ENCODE peak calls at places on chromosomes 4 and X, in seven cellular contexts. B is SW480; R is NCI-H2171 treated with DMSO at 0.1 percent for 48 hours; D is left ventricle myocardium inferior; U is stimulated activated CD4-positive, alpha-beta T cell treated with anti-CD3 and anti-CD28 coated beads, TNF-alpha, amount 100 ng/mL, for 4 hours; P is tibial artery; Y is aorta. M is an unnamed sample.

GRCh38 chrX:149469406-149469805 is 35.7 kb downstream of the IDS start:
- DNase-seq in B (no peak), R (no peak), D (no peak), U (no peak), P (no peak), Y (no peak), M (no peak)

GRCh38 chr4:110904435-110905050 is 281.7 kb upstream of the PITX2 start:
- DNase-seq in B (peak; percentile 27), R (no peak), D (no peak), U (no peak), P (no peak), Y (no peak), M (no peak)

GRCh38 chrX:41293269-41293668 is 40.7 kb upstream of the DDX3X start:
- DNase-seq in B (no peak), R (no peak), D (no peak), U (no peak), P (no peak), Y (no peak), M (no peak)

GRCh38 chrX:72358313-72358712 is 52.6 kb upstream of the CITED1 start:
- DNase-seq in B (peak; percentile 28), R (no peak), D (no peak), U (no peak), P (no peak), Y (no peak), M (no peak)

GRCh38 chr4:3285558-3286334 is 7.1 kb upstream of the RGS12 start:
- DNase-seq in B (peak; percentile 39), R (no peak), D (no peak), U (no peak), P (peak; percentile 69), Y (no peak), M (no peak)

GRCh38 chrX:99857455-99857854 is 552.6 kb downstream of the PCDH19 start:
- DNase-seq in B (no peak), R (no peak), D (no peak), U (no peak), P (no peak), Y (no peak), M (no peak)

GRCh38 chr4:53273726-53274125 is 92.1 kb downstream of the SCFD2 start:
- DNase-seq in B (no peak), R (no peak), D (no peak), U (no peak), P (no peak), Y (no peak), M (no peak)

GRCh38 chr4:155608231-155608885 is 58.3 kb upstream of the GUCY1A1 start:
- DNase-seq in B (no peak), R (no peak), D (peak; percentile 24), U (no peak), P (no peak), Y (no peak), M (no peak)

GRCh38 chr4:121200795-121201472 is 36.8 kb upstream of the TNIP3 start:
- DNase-seq in B (no peak), R (no peak), D (no peak), U (no peak), P (no peak), Y (no peak), M (no peak)